ENCODE peak calls at places on chromosomes 1 and 21, in five cellular contexts. N, H, M, U and O are unnamed samples.

GRCh38 chr1:224438989-224439388 is 4.4 kb upstream of the WDR26 start:
- DNase-seq in N (no peak), H (no peak), M (no peak), U (no peak), O (no peak)

GRCh38 chr1:115408489-115409002 is 70.5 kb upstream of the NGF start:
- DNase-seq in N (no peak), H (no peak), M (no peak), U (no peak), O (no peak)

GRCh38 chr1:89104147-89104546 is 21.8 kb downstream of the GBP2 start:
- DNase-seq in N (no peak), H (no peak), M (no peak), U (no peak), O (no peak)

GRCh38 chr1:242011879-242012674 is 13.2 kb upstream of the MAP1LC3C start:
- DNase-seq in N (no peak), H (no peak), M (no peak), U (no peak), O (no peak)

GRCh38 chr1:211606914-211607751 is 28.2 kb upstream of the SLC30A1 start:
- DNase-seq in N (no peak), H (no peak), M (no peak), U (no peak), O (no peak)

GRCh38 chr1:62337785-62338631 is 18.8 kb upstream of the KANK4 start:
- DNase-seq in N (no peak), H (no peak), M (no peak), U (no peak), O (no peak)

GRCh38 chr1:59272507-59272906 is 24.4 kb upstream of the FGGY start:
- DNase-seq in N (no peak), H (peak), M (no peak), U (no peak), O (no peak)

GRCh38 chr1:241675983-241676382 is 23.9 kb downstream of the WDR64 start:
- DNase-seq in N (no peak), H (no peak), M (no peak), U (no peak), O (no peak)

GRCh38 chr1:60732977-60733401 is 349.4 kb upstream of the NFIA start:
- DNase-seq in N (no peak), H (no peak), M (no peak), U (no peak), O (no peak)

GRCh38 chr1:36530791-36531190 is 48.1 kb upstream of the CSF3R start:
- DNase-seq in N (no peak), H (no peak), M (no peak), U (peak), O (no peak)

GRCh38 chr21:38448619-38449186 is 49.6 kb downstream of the ERG start:
- DNase-seq in N (no peak), H (peak), M (no peak), U (no peak), O (no peak)

GRCh38 chr1:226690460-226690982 is 48.6 kb downstream of the ITPKB start:
- DNase-seq in N (no peak), H (no peak), M (no peak), U (no peak), O (no peak)

GRCh38 chr1:163875927-163876320 is 554.2 kb downstream of the NUF2 start:
- DNase-seq in N (no peak), H (no peak), M (no peak), U (no peak), O (no peak)

GRCh38 chr1:207393610-207394009 is 60.5 kb upstream of the CR2 start:
- DNase-seq in N (no peak), H (peak), M (peak), U (no peak), O (no peak)

GRCh38 chr1:16226495-16227179 is 10.3 kb downstream of the CPLANE2 start:
- DNase-seq in N (no peak), H (no peak), M (no peak), U (no peak), O (no peak)

GRCh38 chr1:5985250-5985649 is 7.0 kb downstream of the NPHP4 start:
- DNase-seq in N (no peak), H (no peak), M (no peak), U (no peak), O (no peak)

GRCh38 chr1:67760030-67760821 is 73.0 kb downstream of the GNG12 start:
- DNase-seq in N (peak), H (no peak), M (no peak), U (no peak), O (no peak)

GRCh38 chr1:41671116-41671755 is 186.8 kb upstream of the EDN2 start:
- DNase-seq in N (no peak), H (no peak), M (no peak), U (no peak), O (no peak)

GRCh38 chr21:33345751-33346238 is 21.0 kb downstream of the IFNAR1 start:
- DNase-seq in N (no peak), H (no peak), M (no peak), U (no peak), O (no peak)

GRCh38 chr1:172885976-172886375 is 164.8 kb downstream of the TNFSF18 start:
- DNase-seq in N (no peak), H (no peak), M (no peak), U (no peak), O (no peak)

GRCh38 chr1:86394416-86394815 is 1.7 kb downstream of the ODF2L start:
- DNase-seq in N (no peak), H (no peak), M (no peak), U (no peak), O (no peak)

GRCh38 chr1:73868824-73869223 is 329.2 kb downstream of the LRRIQ3 start:
- DNase-seq in N (no peak), H (no peak), M (no peak), U (no peak), O (no peak)

GRCh38 chr1:230784163-230784562 is 37.0 kb downstream of the CAPN9 start:
- DNase-seq in N (no peak), H (no peak), M (no peak), U (no peak), O (no peak)

GRCh38 chr1:85581802-85582686 is 1.5 kb downstream of the CCN1 start:
- DNase-seq in N (no peak), H (no peak), M (no peak), U (no peak), O (no peak)

GRCh38 chr21:14243461-14243860 is 27.5 kb downstream of the RBM11 start:
- DNase-seq in N (no peak), H (no peak), M (no peak), U (no peak), O (no peak)

GRCh38 chr1:210456731-210457130 is 128.0 kb downstream of the HHAT start:
- DNase-seq in N (no peak), H (no peak), M (no peak), U (no peak), O (no peak)

GRCh38 chr1:225771661-225772322 is 5.8 kb upstream of the SRP9 start:
- DNase-seq in N (no peak), H (no peak), M (no peak), U (peak), O (no peak)

GRCh38 chr1:94729287-94729686 is 90.9 kb upstream of the SLC44A3 start:
- DNase-seq in N (no peak), H (no peak), M (no peak), U (no peak), O (no peak)

GRCh38 chr1:10430216-10431064 is at the start of gene CENPS:
- DNase-seq in N (peak), H (peak), M (peak), U (peak), O (peak)

GRCh38 chr1:7578206-7578605 is 192.9 kb upstream of the VAMP3 start:
- DNase-seq in N (no peak), H (no peak), M (no peak), U (no peak), O (no peak)

GRCh38 chr1:27000817-27001460 is 7.4 kb downstream of the TRNP1 start:
- DNase-seq in N (no peak), H (no peak), M (no peak), U (no peak), O (no peak)

GRCh38 chr1:6280761-6281451 is 20.0 kb upstream of the GPR153 start:
- DNase-seq in N (no peak), H (no peak), M (no peak), U (no peak), O (no peak)

GRCh38 chr1:228109073-228109961 is at the start of gene MRPL55:
- DNase-seq in N (peak), H (peak), M (peak), U (peak), O (peak)
- TF ChIP-seq CTCF in N (no peak), H (no peak), M (no peak), U (no peak), O (no peak)

DNA sequence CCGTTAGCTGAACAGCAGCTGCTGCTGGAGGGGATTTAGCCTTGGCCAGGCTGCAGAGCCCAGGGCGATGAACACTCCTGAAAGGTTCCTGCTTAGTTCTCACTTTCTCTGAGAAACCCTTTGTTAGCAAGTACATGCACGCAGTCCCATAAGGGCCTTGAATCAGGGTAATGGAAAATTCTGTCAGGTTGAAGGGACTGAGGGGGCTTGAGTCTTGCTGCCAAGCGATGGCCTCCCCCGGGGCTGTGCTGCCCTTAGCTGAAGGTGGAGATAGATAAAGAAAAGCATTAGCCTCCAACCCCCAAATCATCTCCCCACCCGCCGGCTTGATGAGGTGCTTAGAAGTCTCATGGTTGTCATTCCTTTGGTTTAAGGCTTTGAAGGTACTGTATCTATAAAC is 7.9 kb downstream of the GJA5 start:
- DNase-seq in N (no peak), H (no peak), M (no peak), U (no peak), O (no peak)
- TF ChIP-seq CTCF in N (no peak), H (no peak), M (no peak), U (no peak), O (no peak)

GRCh38 chr1:43990271-43991199 is 864 bp upstream of the CCDC24 start:
- DNase-seq in N (no peak), H (no peak), M (no peak), U (no peak), O (no peak)
- TF ChIP-seq CTCF in N (no peak), H (no peak), M (peak), U (no peak), O (no peak)

GRCh38 chr1:179883739-179884138 is 1.7 kb downstream of the TOR1AIP1 start:
- DNase-seq in N (no peak), H (no peak), M (no peak), U (no peak), O (no peak)

GRCh38 chr1:179883040-179883501 is 986 bp downstream of the TOR1AIP1 start:
- DNase-seq in N (no peak), H (no peak), M (no peak), U (no peak), O (no peak)

GRCh38 chr1:179879797-179880196 is 2.2 kb upstream of the TOR1AIP2 start:
- DNase-seq in N (no peak), H (no peak), M (no peak), U (no peak), O (no peak)

GRCh38 chr1:179881642-179882252 is 338 bp upstream of the TOR1AIP1 start:
- DNase-seq in N (peak), H (peak), M (no peak), U (no peak), O (no peak)

DNA sequence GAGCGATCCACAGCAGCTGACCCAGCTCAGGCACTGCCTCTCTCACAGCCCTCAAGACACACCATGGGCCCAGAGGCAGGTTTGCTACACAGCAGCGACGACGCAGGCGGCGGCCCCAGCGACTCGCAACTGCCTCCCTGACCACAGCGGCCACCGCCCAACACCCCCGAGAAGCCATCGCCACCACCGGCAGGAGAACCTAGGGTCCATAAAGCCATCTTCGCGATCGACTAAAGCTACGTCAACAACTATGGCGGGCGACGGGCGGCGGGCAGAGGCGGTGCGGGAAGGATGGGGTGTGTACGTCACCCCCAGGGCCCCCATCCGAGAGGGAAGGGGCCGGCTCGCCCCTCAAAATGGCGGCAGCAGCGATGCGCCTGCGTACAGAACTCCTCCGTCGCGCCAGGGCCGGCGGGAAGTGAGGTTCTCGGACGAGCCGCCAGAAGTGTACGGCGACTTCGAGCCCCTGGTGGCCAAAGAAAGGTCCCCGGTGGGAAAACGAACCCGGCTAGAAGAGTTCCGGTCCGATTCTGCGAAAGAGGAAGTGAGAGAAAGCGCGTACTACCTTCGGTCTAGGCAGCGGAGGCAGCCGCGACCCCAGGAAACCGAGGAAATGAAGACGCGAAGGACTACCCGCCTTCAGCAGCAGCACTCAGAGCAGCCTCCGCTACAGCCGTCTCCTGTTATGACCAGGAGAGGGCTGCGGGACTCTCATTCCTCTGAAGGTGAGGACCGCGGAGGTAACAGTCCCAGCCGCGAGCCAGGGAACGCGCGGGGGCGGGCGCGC is at the start of gene TOR1AIP1:
- DNase-seq in N (peak), H (peak), M (peak), U (peak), O (peak)
- TF ChIP-seq CTCF in N (no peak), H (peak), M (peak), U (no peak), O (no peak)

DNA sequence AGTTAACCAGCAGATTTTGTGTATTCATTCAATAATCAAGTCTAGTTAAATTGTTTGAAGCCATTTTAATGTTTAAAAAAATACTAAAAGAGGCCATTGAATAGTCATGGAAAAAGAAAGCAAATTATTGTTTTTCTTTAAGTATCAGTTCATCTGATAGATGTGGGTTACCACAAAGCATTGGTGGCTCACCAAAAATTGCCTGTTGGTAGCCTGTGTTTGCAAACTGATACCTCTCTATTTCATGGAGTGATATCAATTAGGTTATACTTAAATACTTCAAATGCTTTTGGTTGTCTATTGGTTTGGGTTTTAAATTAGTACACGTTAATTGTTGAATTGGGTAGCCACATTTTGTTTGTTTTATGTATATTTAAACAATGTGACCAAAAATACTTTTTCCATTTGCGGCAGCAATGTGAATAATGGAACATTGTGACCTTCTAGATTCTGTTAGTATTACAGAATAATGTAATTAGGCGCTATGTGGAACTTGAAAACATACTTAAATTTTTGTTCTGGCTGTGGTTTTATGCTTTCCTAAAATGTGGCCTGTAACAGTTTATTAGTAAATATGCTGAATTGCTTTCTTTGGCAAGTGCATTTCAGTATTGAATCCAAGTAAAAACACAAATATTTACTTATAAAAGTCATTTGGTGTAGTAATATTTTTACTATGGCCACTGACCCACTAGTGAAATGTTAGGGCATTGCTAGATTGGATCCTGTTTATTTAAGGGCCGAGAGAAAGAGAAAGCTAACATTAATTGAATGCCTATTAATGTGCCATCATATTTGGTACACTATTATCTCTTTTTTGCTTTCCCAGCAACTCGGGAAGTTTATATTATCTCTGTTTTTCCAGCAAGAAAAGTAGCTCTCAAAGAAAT is 37.0 kb upstream of the NBL1 start:
- DNase-seq in N (no peak), H (no peak), M (no peak), U (no peak), O (no peak)
- TF ChIP-seq CTCF in N (no peak), H (no peak), M (no peak), U (no peak), O (no peak)

GRCh38 chr1:183733610-183734219 is 71.2 kb upstream of the RGL1 start:
- DNase-seq in N (no peak), H (no peak), M (no peak), U (no peak), O (no peak)

GRCh38 chr1:183731151-183731550 is 73.8 kb upstream of the RGL1 start:
- DNase-seq in N (no peak), H (no peak), M (no peak), U (no peak), O (no peak)

GRCh38 chr1:183726825-183727224 is 73.7 kb upstream of the APOBEC4 start:
- DNase-seq in N (no peak), H (no peak), M (no peak), U (no peak), O (no peak)

GRCh38 chr1:183732251-183732650 is 72.7 kb upstream of the RGL1 start:
- DNase-seq in N (no peak), H (no peak), M (no peak), U (no peak), O (no peak)

GRCh38 chr1:183730107-183730724 is 74.7 kb upstream of the RGL1 start:
- DNase-seq in N (no peak), H (no peak), M (no peak), U (no peak), O (no peak)
- TF ChIP-seq CTCF in N (no peak), H (no peak), M (no peak), U (no peak), O (no peak)

GRCh38 chr1:152451254-152451653 is 37.2 kb upstream of the CRNN start:
- DNase-seq in N (no peak), H (no peak), M (no peak), U (no peak), O (no peak)
- TF ChIP-seq CTCF in N (no peak), H (peak), M (no peak), U (no peak), O (no peak)

GRCh38 chr1:220726634-220727033 is 21.5 kb upstream of the MTARC2 start:
- DNase-seq in N (no peak), H (no peak), M (no peak), U (no peak), O (no peak)
- TF ChIP-seq CTCF in N (no peak), H (peak), M (peak), U (no peak), O (no peak)

GRCh38 chr1:153919879-153920852 is 2.6 kb downstream of the GATAD2B start:
- DNase-seq in N (no peak), H (no peak), M (peak), U (no peak), O (no peak)
- TF ChIP-seq CTCF in N (no peak), H (peak), M (peak), U (no peak), O (no peak)